ENCODE peak calls at places on chromosomes 4 and X, in five cellular contexts. V, Y, I, P and D are unnamed samples.

GRCh38 chr4:99665981-99666380 is 8.4 kb upstream of the C4orf54 start:
- DNase-seq in V (no peak), P (no peak), I (no peak), Y (no peak), D (no peak)

GRCh38 chr4:99847362-99847976 is 30.8 kb downstream of the DAPP1 start:
- DNase-seq in V (no peak), P (no peak), I (no peak), Y (no peak), D (peak)

GRCh38 chr4:88964450-88964849 is 92.5 kb downstream of the FAM13A start:
- DNase-seq in V (no peak), I (no peak), Y (no peak), P (peak), D (no peak)

GRCh38 chrX:13215729-13216128 is 104.1 kb downstream of the ATXN3L start:
- DNase-seq in P (no peak), V (no peak), I (no peak), Y (no peak), D (no peak)

GRCh38 chrX:85828771-85829170 is 218.6 kb downstream of the CHM start:
- DNase-seq in P (no peak), Y (no peak), I (no peak), V (no peak), D (no peak)

GRCh38 chrX:34900691-34901090 is 41.9 kb upstream of the FAM47B start:
- DNase-seq in Y (no peak), I (no peak), P (no peak), V (no peak), D (no peak)

GRCh38 chr4:8396762-8397406 is 43.6 kb downstream of the ACOX3 start:
- DNase-seq in Y (no peak), P (no peak), V (no peak), I (no peak), D (no peak)

GRCh38 chrX:46704767-46705386 is 54.0 kb downstream of the SLC9A7 start:
- DNase-seq in I (no peak), V (no peak), Y (no peak), P (peak), D (no peak)

GRCh38 chr4:52640808-52641595 is 18.1 kb downstream of the USP46 start:
- DNase-seq in V (no peak), I (no peak), P (no peak), Y (no peak), D (peak)

GRCh38 chr4:1723131-1723801 is 1.9 kb downstream of the TACC3 start:
- DNase-seq in P (no peak), I (no peak), Y (no peak), V (no peak), D (peak)

GRCh38 chr4:82381661-82382284 is 8.0 kb upstream of the HNRNPD start:
- DNase-seq in Y (no peak), I (no peak), V (no peak), P (no peak), D (no peak)

GRCh38 chr4:123120473-123120872 is 198.1 kb upstream of the NUDT6 start:
- DNase-seq in V (no peak), Y (no peak), I (no peak), P (peak), D (peak)

GRCh38 chr4:168845897-168846296 is 164.2 kb downstream of the CBR4 start:
- DNase-seq in P (no peak), Y (no peak), V (no peak), I (no peak), D (no peak)

GRCh38 chr4:173536808-173537429 is 6.9 kb upstream of the HAND2 start:
- DNase-seq in Y (no peak), V (peak), P (peak), I (peak), D (no peak)

GRCh38 chr4:143163618-143164017 is 21.1 kb upstream of the USP38 start:
- DNase-seq in V (no peak), P (no peak), Y (no peak), I (no peak), D (no peak)

GRCh38 chr4:175767130-175767529 is 44.9 kb downstream of the GPM6A start:
- DNase-seq in Y (no peak), P (no peak), V (no peak), I (no peak), D (no peak)

GRCh38 chrX:76657499-76657898 is 230.0 kb downstream of the MAGEE1 start:
- DNase-seq in I (no peak), P (no peak), Y (no peak), V (no peak), D (no peak)

GRCh38 chrX:70132244-70132643 is 1.0 kb upstream of the IGBP1 start:
- DNase-seq in Y (no peak), I (no peak), V (no peak), P (no peak), D (no peak)

DNA sequence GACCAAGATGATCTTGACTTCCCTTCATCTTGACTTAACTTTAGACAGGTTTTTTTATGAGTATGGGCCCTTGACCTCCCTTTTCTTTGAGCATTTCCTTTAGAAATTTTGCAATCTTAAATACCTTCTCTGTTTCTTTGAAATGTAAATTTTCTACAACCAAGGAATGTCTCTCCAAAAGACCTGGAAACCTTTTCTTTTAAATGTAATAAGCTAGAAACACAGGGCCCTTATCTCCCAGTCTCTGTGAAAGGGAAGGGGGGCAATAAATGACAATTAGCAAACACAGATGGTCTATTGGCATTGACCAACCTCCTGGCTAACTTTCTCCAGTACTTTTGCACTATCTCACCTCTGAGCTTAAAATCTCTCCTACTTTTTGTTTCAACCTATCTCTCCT is 144.3 kb upstream of the GK2 start:
- DNase-seq in Y (no peak), V (no peak), P (no peak), I (no peak), D (no peak)
- H2BK12ac ChIP-seq in Y (no peak), V (no peak), P (no peak), I (no peak), D (no peak)

DNA sequence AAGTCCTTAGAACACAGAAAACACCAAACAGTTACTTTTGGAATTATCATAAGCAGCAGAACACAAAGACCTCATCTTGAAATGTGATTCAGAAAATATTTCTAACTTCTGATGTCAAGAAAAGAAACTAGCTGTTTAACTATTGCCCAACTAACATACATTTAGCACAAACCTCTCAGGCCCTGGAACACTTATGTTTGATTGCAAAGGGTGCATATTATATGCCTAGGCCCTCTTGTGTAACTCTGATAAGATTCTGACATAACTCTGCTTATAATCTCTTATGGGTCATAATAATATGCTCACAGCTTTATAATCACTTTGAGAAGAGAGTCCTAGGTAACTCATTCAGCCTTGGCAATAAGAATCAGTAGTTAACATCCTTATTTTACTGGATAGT is 62.6 kb downstream of the TBC1D9 start:
- DNase-seq in P (no peak), I (no peak), Y (no peak), V (no peak), D (no peak)
- H2BK12ac ChIP-seq in P (no peak), I (no peak), Y (no peak), V (no peak), D (no peak)

GRCh38 chr4:46123872-46124755 is at the start of gene GABRG1:
- DNase-seq in V (peak), Y (peak), I (peak), P (no peak), D (no peak)
- H2BK12ac ChIP-seq in V (no peak), Y (no peak), I (no peak), P (no peak), D (no peak)

GRCh38 chr4:10979032-10979431 is 294.5 kb upstream of the CLNK start:
- DNase-seq in P (no peak), V (no peak), Y (no peak), I (no peak), D (no peak)
- H2BK12ac ChIP-seq in P (no peak), V (no peak), Y (no peak), I (peak), D (no peak)

DNA sequence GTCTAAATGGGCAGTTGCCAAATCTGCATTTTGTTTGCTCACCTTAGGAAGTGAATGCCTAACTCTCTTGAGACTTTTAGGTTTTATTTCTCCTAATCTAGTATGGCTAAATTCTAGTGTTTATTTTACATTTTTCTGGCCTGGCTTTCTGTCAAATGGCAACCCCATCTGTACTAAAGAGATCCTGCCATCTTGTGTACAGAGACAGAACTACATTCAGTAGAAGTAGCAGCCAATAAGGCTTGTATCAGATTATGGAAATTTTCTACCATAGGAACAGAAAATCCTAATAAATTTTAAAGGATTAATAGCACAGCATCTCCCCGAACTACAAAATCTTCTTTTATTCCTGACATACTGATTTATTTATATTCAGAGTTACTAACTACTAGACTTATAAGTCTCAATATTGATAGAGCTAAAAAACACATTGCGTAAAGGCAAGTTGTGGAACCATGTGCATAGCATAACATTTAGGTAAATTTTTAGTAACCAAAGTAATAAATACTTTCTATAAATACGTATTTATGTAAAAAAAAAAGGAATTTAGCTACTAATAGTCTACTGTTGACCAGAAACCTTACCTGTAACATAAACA is 45.5 kb downstream of the TMEM144 start:
- DNase-seq in I (peak), P (peak), V (no peak), Y (no peak), D (peak)
- H2BK12ac ChIP-seq in I (no peak), P (no peak), V (no peak), Y (no peak), D (no peak)

DNA sequence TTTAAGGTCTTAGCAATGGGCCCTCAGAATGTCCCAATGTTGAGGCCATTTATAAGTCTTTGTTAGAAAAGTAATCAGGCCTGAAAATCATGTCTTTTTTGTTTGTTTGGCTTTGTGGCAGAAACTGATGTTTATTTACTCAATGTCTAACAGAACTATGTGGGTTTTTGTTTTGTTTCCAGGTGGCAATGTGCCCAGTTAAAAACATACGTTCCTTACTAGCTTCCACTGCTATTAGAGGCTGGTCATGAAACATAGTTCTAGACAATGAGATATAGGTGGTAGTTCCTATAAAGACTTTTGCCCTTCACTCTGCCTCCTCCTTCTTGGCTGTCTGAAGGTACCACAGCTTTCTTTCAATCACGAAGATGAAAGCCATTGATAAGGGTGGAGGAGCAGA is 108.8 kb downstream of the C4orf51 start:
- DNase-seq in Y (no peak), P (no peak), V (no peak), I (no peak), D (no peak)
- H2BK12ac ChIP-seq in Y (no peak), P (no peak), V (no peak), I (no peak), D (no peak)

DNA sequence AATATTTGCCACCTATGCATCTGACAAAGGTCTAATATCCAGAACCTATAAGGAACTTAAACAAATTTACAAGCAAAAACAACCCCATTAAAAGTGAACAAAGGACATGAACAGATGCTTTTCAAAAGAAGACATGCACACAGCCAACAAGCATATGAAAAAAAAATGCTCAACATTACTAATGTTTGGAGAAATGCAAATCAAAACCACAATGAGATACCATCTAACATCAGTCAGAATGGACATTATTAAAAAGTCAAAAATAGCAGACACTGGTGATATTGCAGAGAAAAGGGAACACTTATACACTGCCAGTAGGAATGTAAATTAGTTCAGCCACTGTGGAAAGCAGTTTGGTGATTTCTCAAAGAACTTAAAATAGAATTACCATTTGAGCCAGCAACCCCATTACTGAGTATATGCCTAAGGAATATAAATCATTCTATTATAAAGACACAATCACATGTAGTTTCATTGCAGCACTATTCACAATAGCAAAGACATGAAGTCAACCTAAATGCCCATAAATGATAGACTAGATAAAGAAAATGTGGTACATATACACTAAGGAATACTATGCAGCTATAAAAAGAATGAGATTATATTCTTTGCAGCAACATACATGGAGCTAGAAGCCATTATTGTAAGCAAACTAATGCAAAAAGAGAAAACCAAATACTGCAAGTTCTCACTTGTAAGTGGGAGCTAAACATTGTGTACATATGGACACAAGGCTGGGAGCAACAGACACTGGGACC is 1509.5 kb downstream of the TECRL start:
- DNase-seq in V (no peak), Y (no peak), P (no peak), I (no peak), D (no peak)
- H2BK12ac ChIP-seq in V (no peak), Y (no peak), P (no peak), I (no peak), D (no peak)

DNA sequence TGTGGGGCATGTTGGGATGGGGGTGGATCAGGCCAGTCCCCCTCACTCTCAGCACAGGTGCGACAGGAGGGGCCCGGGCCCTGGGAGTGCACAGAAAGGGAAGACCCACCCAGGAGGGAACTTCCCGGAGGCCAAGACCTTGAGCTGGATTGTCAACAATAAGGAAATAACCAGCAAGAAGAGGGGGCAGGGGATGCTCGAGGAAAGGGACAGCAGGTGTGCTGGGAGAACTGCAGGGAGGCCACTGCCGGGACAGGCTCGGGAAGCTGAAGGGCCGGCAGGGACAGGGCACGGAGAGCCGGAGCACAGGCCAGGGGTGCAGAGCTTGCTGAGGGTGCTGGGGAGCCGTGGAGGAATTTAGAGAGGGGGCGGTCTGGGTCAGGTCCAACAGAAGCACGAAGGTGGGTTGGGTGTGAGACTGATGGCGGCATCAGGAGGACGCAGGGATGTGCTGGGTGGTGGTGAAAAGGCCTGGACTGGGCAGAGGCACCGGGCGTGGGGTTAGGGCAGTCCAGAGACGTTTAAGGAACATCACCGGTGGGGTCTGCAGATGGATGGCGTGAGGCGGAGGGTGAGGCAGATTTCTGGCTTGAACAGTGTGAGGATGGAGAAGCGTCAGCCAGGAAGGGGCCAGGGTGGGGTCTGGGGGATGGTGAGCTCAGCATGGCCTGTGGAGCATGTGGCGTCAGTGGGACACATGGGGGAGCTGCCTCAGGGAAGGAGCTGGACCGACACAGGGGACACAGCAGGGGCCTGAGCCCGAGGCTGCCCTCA is 54.8 kb downstream of the ADRA2C start:
- DNase-seq in I (no peak), Y (no peak), V (no peak), P (no peak), D (no peak)
- H2BK12ac ChIP-seq in I (peak), Y (no peak), V (no peak), P (no peak), D (no peak)